ENCODE peak calls at places on chromosome 7, in four cellular contexts. D is anterior cingulate cortex; X is activated T-cell treated with anti-CD3 and anti-CD28 coated beads, Interleukin-2, amount 50 U/mL, for 24 hours; N is PC-9. W is an unnamed sample.
A peak's percentile ranks its signal among the peaks of the same experiment; 100 is the strongest.

GRCh38 chr7:13447637-13448036 is 541.8 kb downstream of the ETV1 start:
- DNase-seq in D (no peak), X (no peak), N (no peak), W (no peak)

GRCh38 chr7:55565693-55566092 is 6.6 kb downstream of the VOPP1 start:
- DNase-seq in N (no peak), D (no peak), X (no peak), W (no peak)

GRCh38 chr7:52786174-52786573 is 249.3 kb upstream of the POM121L12 start:
- DNase-seq in N (no peak), D (no peak), X (no peak), W (no peak)

GRCh38 chr7:143068446-143068845 is 16.3 kb downstream of the OR6V1 start:
- DNase-seq in X (no peak), D (no peak), N (no peak), W (no peak)

GRCh38 chr7:82029236-82029635 is 259.4 kb upstream of the HGF start:
- DNase-seq in D (no peak), X (no peak), N (no peak), W (no peak)

GRCh38 chr7:149784251-149784608 is 10.8 kb upstream of the ZNF467 start:
- DNase-seq in X (no peak), D (no peak), N (no peak), W (no peak)

GRCh38 chr7:32879460-32879859 is 12.1 kb downstream of the KBTBD2 start:
- DNase-seq in N (no peak), X (no peak), D (no peak), W (peak; percentile 17)

GRCh38 chr7:84194484-84195260 is at the start of gene SEMA3A:
- DNase-seq in X (peak; percentile 32), D (peak; percentile 10), N (no peak), W (peak; percentile 53)

GRCh38 chr7:37359662-37360444 is 88.8 kb downstream of the ELMO1 start:
- DNase-seq in X (no peak), N (no peak), D (no peak), W (no peak)

GRCh38 chr7:96299496-96299895 is 22.4 kb downstream of the SLC25A13 start:
- DNase-seq in N (no peak), X (no peak), D (no peak), W (no peak)

GRCh38 chr7:30650455-30650854 is 31.8 kb downstream of the CRHR2 start:
- DNase-seq in D (no peak), X (peak; percentile 15), N (no peak), W (no peak)

GRCh38 chr7:652881-653280 is 73.6 kb upstream of the DNAAF5 start:
- DNase-seq in D (no peak), X (no peak), N (no peak), W (no peak)

GRCh38 chr7:3260425-3260762 is 40.7 kb upstream of the SDK1 start:
- DNase-seq in N (no peak), D (no peak), X (no peak), W (no peak)

GRCh38 chr7:73567140-73567539 is 9.7 kb upstream of the BCL7B start:
- DNase-seq in X (no peak), N (no peak), D (no peak), W (no peak)

GRCh38 chr7:90596745-90597526 is 815 bp downstream of the CDK14 start:
- DNase-seq in X (no peak), N (no peak), D (no peak), W (peak; percentile 4)

W was measured in globus pallidus.